ENCODE peak calls at places on chromosomes 6 and 20, in four cellular contexts. V, Z, J and M are unnamed samples.

GRCh38 chr6:38080889-38081288 is 261.4 kb downstream of the ZFAND3 start:
- DNase-seq in Z (no peak), V (no peak), J (no peak), M (no peak)

GRCh38 chr6:135411339-135411738 is 86.2 kb downstream of the AHI1 start:
- DNase-seq in J (no peak), V (no peak), Z (no peak), M (no peak)

GRCh38 chr20:4041748-4042411 is 26.5 kb upstream of the RNF24 start:
- DNase-seq in Z (peak), V (no peak), J (no peak), M (peak)

GRCh38 chr6:25886066-25886465 is 12.0 kb upstream of the SLC17A3 start:
- DNase-seq in J (no peak), Z (no peak), V (no peak), M (no peak)

GRCh38 chr6:36216559-36216958 is 20.0 kb downstream of the BRPF3 start:
- DNase-seq in V (no peak), Z (no peak), J (no peak), M (no peak)

GRCh38 chr6:77124604-77125003 is 338.7 kb downstream of the HTR1B start:
- DNase-seq in Z (no peak), J (no peak), V (no peak), M (no peak)

GRCh38 chr6:7505196-7505699 is 36.2 kb upstream of the DSP start:
- DNase-seq in V (no peak), Z (no peak), J (no peak), M (no peak)

GRCh38 chr6:23174781-23175361 is 605.5 kb downstream of the HDGFL1 start:
- DNase-seq in V (no peak), Z (no peak), J (no peak), M (no peak)

GRCh38 chr20:12321746-12322145 is 404.1 kb downstream of the BTBD3 start:
- DNase-seq in Z (no peak), V (no peak), J (no peak), M (no peak)

GRCh38 chr6:156508923-156509322 is 268.3 kb upstream of the ARID1B start:
- DNase-seq in V (peak), J (no peak), Z (no peak), M (no peak)

GRCh38 chr6:73308712-73309533 is 45.2 kb downstream of the DPPA5 start:
- DNase-seq in Z (no peak), V (no peak), J (no peak), M (no peak)

GRCh38 chr6:30156262-30156599 is 4.8 kb downstream of the TRIM10 start:
- DNase-seq in J (no peak), Z (peak), V (no peak), M (no peak)

GRCh38 chr6:49982046-49982445 is 12.6 kb upstream of the DEFB113 start:
- DNase-seq in J (no peak), V (no peak), Z (no peak), M (no peak)